ENCODE peak calls at places on chromosomes 6 and 20, in nine cellular contexts. Z is right lobe of liver; E is small intestine; A is IMR-90; H is colonic mucosa; D is uterus; I is CD4-positive, alpha-beta memory T cell; K is NT2/D1; F is OCI-LY7. L is an unnamed sample.

GRCh38 chr6:162147281-162147680 is 580.3 kb downstream of the PRKN start:
- DNase-seq in Z (no peak), E (no peak), A (no peak), H (no peak), D (no peak), I (no peak), K (no peak), F (no peak), L (no peak)

GRCh38 chr20:2859330-2860121 is 13.8 kb upstream of the PTPRA start:
- DNase-seq in Z (no peak), E (no peak), A (no peak), H (no peak), D (no peak), I (no peak), K (no peak), F (no peak), L (no peak)

GRCh38 chr20:14148042-14148441 is 152.7 kb downstream of the MACROD2 start:
- DNase-seq in Z (no peak), E (no peak), A (peak; percentile 33), H (no peak), D (no peak), I (no peak), K (no peak), F (no peak), L (no peak)

GRCh38 chr20:51563597-51564332 is 21.2 kb upstream of the NFATC2 start:
- DNase-seq in Z (peak; percentile 47), E (peak; percentile 74), A (peak; percentile 86), H (peak; percentile 56), D (peak; percentile 84), I (no peak), K (no peak), F (no peak), L (no peak)

GRCh38 chr6:56725257-56725656 is 82.6 kb upstream of the DST start:
- DNase-seq in Z (no peak), E (no peak), A (no peak), H (no peak), D (no peak), I (no peak), K (no peak), F (no peak), L (no peak)

GRCh38 chr6:157358287-157358686 is 22.7 kb upstream of the ZDHHC14 start:
- DNase-seq in Z (no peak), E (no peak), A (no peak), H (no peak), D (no peak), I (no peak), K (no peak), F (no peak), L (no peak)

GRCh38 chr20:22430746-22431168 is 153.6 kb downstream of the FOXA2 start:
- DNase-seq in Z (peak; percentile 79), E (no peak), A (no peak), H (no peak), D (no peak), I (no peak), K (no peak), F (no peak), L (no peak)

GRCh38 chr6:75205776-75206334 is at the start of gene COL12A1:
- DNase-seq in Z (no peak), E (no peak), A (peak; percentile 100), H (peak; percentile 70), D (peak; percentile 98), I (no peak), K (no peak), F (no peak), L (no peak)

GRCh38 chr20:32742322-32743236 is 688 bp downstream of the COMMD7 start:
- DNase-seq in Z (no peak), E (no peak), A (no peak), H (peak; percentile 19), D (no peak), I (no peak), K (no peak), F (peak; percentile 35), L (no peak)

GRCh38 chr6:14975124-14975815 is 270.6 kb upstream of the JARID2 start:
- DNase-seq in Z (no peak), E (peak; percentile 21), A (peak; percentile 43), H (no peak), D (no peak), I (no peak), K (no peak), F (peak; percentile 21), L (no peak)

GRCh38 chr6:157058574-157058973 is 264.7 kb downstream of the TMEM242 start:
- DNase-seq in Z (no peak), E (no peak), A (no peak), H (no peak), D (no peak), I (no peak), K (no peak), F (no peak), L (no peak)

GRCh38 chr20:38272398-38272797 is 11.9 kb upstream of the KIAA1755 start:
- DNase-seq in Z (no peak), E (no peak), A (peak; percentile 74), H (no peak), D (no peak), I (no peak), K (no peak), F (no peak), L (no peak)

GRCh38 chr20:3031524-3032147 is 11.8 kb upstream of the GNRH2 start:
- DNase-seq in Z (no peak), E (no peak), A (no peak), H (no peak), D (no peak), I (no peak), K (no peak), F (no peak), L (no peak)

GRCh38 chr6:14035448-14035847 is 82.1 kb upstream of the CD83 start:
- DNase-seq in Z (no peak), E (no peak), A (peak; percentile 96), H (no peak), D (no peak), I (no peak), K (peak; percentile 51), F (no peak), L (no peak)

GRCh38 chr6:155171747-155172191 is 92.0 kb upstream of the CLDN20 start:
- DNase-seq in Z (no peak), E (peak; percentile 35), A (peak; percentile 69), H (no peak), D (no peak), I (no peak), K (no peak), F (no peak), L (no peak)

GRCh38 chr6:63963756-63964315 is 328.2 kb downstream of the PHF3 start:
- DNase-seq in Z (no peak), E (no peak), A (no peak), H (no peak), D (no peak), I (no peak), K (no peak), F (no peak), L (no peak)

GRCh38 chr6:164523060-164523459 is 786.3 kb downstream of the C6orf118 start:
- DNase-seq in Z (no peak), E (no peak), A (no peak), H (no peak), D (no peak), I (no peak), K (no peak), F (no peak), L (no peak)

DNA sequence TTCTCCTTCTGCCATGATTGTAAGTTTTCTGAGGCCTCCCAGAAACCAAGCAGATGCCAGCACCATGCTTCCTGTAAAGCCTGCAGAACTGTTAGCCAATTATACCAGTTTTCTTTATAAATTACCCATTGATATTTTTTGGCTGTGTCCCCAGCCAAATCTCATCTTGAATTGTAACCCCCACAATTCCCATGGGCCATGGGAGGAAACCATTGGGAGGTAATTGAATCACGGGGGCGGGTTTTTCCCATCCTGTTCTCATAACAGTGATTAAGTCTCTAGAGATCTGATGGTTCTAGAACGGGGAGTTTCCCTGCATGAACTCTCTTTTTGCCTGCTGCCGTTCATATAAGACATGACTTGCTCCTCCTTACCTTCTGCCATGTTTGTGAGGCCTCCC is 788.5 kb downstream of the C6orf118 start:
- DNase-seq in Z (no peak), E (no peak), A (no peak), H (no peak), D (no peak), I (no peak), K (no peak), F (no peak), L (no peak)
- H3K4me1 ChIP-seq in Z (no peaks in the 10 kb centered on the region), E (no peaks in the 10 kb centered on the region), A (no peaks in the 10 kb centered on the region), H (no peaks in the 10 kb centered on the region), D (no peaks in the 10 kb centered on the region), I (no peaks in the 10 kb centered on the region), K (peaks cover 3% of the 10 kb centered on the region), F (no peaks in the 10 kb centered on the region), L (no peaks in the 10 kb centered on the region)

DNA sequence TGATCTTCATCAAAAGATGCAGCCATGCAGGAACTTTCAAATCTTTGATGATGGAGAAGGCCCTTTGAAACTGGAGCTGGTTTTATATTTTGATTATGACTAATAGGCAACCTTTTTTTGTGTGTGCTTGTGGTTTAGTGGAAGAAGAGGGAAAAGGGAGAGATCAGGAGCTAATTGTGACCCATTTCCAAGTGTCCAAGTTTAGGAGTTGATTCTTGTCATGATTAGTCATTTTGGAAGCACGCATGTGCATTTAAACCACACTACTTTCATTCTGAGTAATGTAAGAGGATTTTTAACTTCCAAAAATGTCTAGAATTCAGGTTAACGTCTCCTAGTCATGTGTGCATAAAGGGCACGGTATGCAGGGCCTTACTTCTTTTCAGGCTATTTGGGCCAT is 3.5 kb downstream of the FOXO3 start:
- DNase-seq in Z (no peak), E (no peak), A (peak; percentile 98), H (no peak), D (no peak), I (no peak), K (no peak), F (no peak), L (peak; percentile 13)
- H3K4me3 ChIP-seq in Z (no peak overlapping the region), E (no peak overlapping the region), A (no peak overlapping the region), H (no peak overlapping the region), D (peak overlapping the region; percentile 24), I (no peak overlapping the region), K (no peak overlapping the region), F (peak overlapping the region; percentile 6), L (peak overlapping the region; percentile 77)

GRCh38 chr6:169074551-169074950 is 179.1 kb downstream of the THBS2 start:
- DNase-seq in Z (no peak), E (no peak), A (peak; percentile 47), H (no peak), D (no peak), I (no peak), K (no peak), F (no peak), L (no peak)
- H3K4me1 ChIP-seq in Z (no peaks in the 10 kb centered on the region), E (no peaks in the 10 kb centered on the region), A (peaks cover 32% of the 10 kb centered on the region), H (no peaks in the 10 kb centered on the region), D (peaks cover 15% of the 10 kb centered on the region), I (no peaks in the 10 kb centered on the region), K (peaks cover 2% of the 10 kb centered on the region), F (no peaks in the 10 kb centered on the region), L (peaks cover 32% of the 10 kb centered on the region)

DNA sequence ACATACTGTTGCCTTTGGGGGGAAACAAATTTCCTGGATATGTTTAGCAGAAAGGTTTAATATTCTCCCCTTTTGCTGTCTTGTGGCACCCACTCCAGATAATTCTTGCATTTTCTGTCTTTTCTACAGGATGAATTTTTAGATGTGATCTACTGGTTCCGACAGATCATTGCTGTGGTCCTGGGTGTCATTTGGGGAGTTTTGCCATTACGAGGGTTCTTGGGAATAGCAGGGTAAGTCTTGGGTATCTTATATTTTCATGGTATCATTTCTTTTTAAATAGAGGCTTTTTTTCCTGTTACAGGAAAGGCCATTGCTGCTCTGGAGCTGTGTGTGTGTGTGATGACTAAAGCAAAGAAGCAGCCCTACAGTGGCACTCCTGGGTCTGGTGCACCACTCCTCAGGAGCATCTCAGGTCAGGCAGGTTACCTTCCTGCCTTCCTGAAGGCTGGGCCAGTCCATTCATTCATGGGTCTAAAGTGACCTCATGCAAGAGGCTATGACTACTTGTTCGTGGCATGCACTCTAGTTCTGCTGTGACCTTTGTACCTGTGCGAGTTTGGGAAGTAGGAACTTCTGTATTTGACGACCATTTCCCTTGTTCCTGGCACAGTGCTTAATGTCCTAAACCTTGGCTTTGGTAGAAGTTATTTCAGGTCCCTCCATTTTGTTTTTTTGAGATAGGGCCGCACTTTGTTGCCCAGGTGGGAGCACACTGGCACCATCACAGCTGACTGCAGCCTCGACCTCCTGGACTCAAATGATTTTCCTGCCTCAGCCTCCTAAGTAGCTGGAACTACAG is 2.2 kb downstream of the RAB5IF start:
- DNase-seq in Z (peak; percentile 62), E (peak; percentile 89), A (no peak), H (peak; percentile 65), D (no peak), I (no peak), K (no peak), F (no peak), L (no peak)
- H3K4me3 ChIP-seq in Z (peak overlapping the region; percentile 100), E (no peak overlapping the region), A (no peak overlapping the region), H (peak overlapping the region; percentile 98), D (no peak overlapping the region), I (no peak overlapping the region), K (no peak overlapping the region), F (peak overlapping the region; percentile 99), L (no peak overlapping the region)